ENCODE peak calls at places on chromosomes 3 and 15, in five cellular contexts. I is heart right ventricle; T is breast epithelium; C is CD4-positive, CD25-positive, alpha-beta regulatory T cell; H is cardiac muscle cell. S is an unnamed sample. For H3K4me1, the result is how much of the 10 kb centered on the place peaks cover.

GRCh38 chr3:5078151-5078550 is 43.9 kb upstream of the ARL8B start:
- DNase-seq in C (no peak), I (no peak), H (no peak), T (no peak), S (no peak)

GRCh38 chr15:81502436-81502835 is 128.4 kb upstream of the TMC3 start:
- DNase-seq in H (no peak), I (no peak), T (no peak), C (no peak), S (no peak)

GRCh38 chr15:61051570-61052031 is 177.5 kb downstream of the RORA start:
- DNase-seq in I (peak), C (no peak), T (no peak), H (peak), S (no peak)

GRCh38 chr3:64985072-64985471 is 297.3 kb upstream of the ADAMTS9 start:
- DNase-seq in T (no peak), I (no peak), H (no peak), C (no peak), S (no peak)

GRCh38 chr3:188003188-188004171 is 150.5 kb upstream of the LPP start:
- DNase-seq in C (no peak), T (no peak), H (no peak), I (no peak), S (no peak)

GRCh38 chr15:60582370-60583036 is 103.6 kb upstream of the ICE2 start:
- DNase-seq in C (peak), I (no peak), T (no peak), H (no peak), S (no peak)

GRCh38 chr15:48297668-48298067 is 33.6 kb upstream of the DUT start:
- DNase-seq in I (no peak), C (no peak), T (no peak), H (no peak), S (no peak)

GRCh38 chr3:156633335-156633734 is 41.1 kb upstream of the TIPARP start:
- DNase-seq in C (no peak), T (no peak), I (peak), H (no peak), S (no peak)

GRCh38 chr3:69530554-69530953 is 144.7 kb upstream of the FRMD4B start:
- DNase-seq in T (no peak), H (no peak), C (no peak), I (no peak), S (no peak)

GRCh38 chr15:43912991-43913927 is 86.5 kb downstream of the WDR76 start:
- DNase-seq in T (no peak), I (no peak), H (no peak), C (no peak), S (no peak)

GRCh38 chr15:63504979-63505841 is 817 bp downstream of the USP3 start:
- DNase-seq in H (peak), I (peak), C (peak), T (peak), S (peak)

GRCh38 chr15:71048913-71049675 is 66.2 kb upstream of the THSD4 start:
- DNase-seq in H (peak), C (no peak), T (no peak), I (no peak), S (no peak)

GRCh38 chr15:57038496-57038895 is 120.1 kb downstream of the TCF12 start:
- DNase-seq in C (no peak), H (no peak), I (no peak), T (no peak), S (no peak)
- H3K4me1 ChIP-seq in C (under half), H (under half), I (under half), T (under half), S (under half)

GRCh38 chr3:160127308-160127707 is 97.9 kb upstream of the C3orf80 start:
- DNase-seq in H (no peak), C (no peak), T (no peak), I (no peak), S (no peak)

GRCh38 chr3:160129459-160130061 is 95.7 kb upstream of the C3orf80 start:
- DNase-seq in I (no peak), C (peak), T (no peak), H (no peak), S (no peak)

GRCh38 chr3:160126761-160127160 is 98.5 kb upstream of the C3orf80 start:
- DNase-seq in C (no peak), T (no peak), I (no peak), H (no peak), S (no peak)

GRCh38 chr3:160126046-160126445 is 99.2 kb upstream of the C3orf80 start:
- DNase-seq in I (no peak), T (no peak), C (no peak), H (no peak), S (no peak)

DNA sequence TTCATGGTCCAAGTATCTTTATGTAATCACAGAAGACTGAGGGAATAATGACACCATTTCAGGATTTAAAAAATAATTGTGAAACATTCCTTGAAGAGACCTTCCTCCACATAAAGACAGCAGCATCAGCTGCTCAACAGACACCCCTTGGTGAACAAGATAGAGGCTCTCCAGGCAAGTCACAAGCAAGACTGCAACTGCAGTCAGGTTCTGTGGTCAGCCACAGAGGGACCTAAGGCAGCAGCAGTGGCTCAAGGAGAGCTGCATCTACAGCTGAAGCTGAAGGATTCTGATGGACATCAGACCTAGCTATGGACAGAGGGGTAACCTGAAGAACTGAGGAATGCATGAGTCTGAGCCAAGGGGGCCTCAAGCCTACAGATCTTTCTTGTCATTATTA is 97.1 kb upstream of the C3orf80 start:
- DNase-seq in T (no peak), I (no peak), H (no peak), C (no peak), S (no peak)
- H3K4me1 ChIP-seq in T (under half), I (under half), H (under half), C (under half), S (under half)

DNA sequence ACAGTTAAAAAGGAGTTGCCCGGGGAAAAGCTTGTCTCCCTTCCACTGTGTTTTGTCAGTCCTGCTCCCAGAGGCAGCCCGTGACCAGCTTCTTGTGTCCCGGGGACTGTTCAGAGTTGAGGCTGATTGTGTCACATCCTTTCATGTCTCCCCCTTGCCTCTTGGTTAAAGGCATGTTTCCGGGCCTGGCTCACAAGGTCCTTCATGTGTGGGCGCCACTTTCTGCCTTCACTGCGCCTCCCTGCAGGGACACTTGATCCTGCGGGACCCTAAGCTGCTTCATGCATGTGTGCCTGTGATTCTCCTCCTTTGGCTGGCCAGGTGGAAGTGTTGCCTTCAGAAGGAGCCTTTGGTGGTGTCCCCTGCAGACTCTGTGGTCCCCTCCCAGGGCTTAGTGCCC is 9.2 kb downstream of the CHCHD6 start:
- DNase-seq in C (no peak), I (no peak), T (no peak), H (no peak), S (no peak)
- H3K4me1 ChIP-seq in C (under half), I (under half), T (under half), H (under half), S (under half)

GRCh38 chr3:173739716-173740115 is 342.2 kb downstream of the NLGN1 start:
- DNase-seq in H (no peak), T (no peak), I (no peak), C (no peak), S (no peak)
- H3K4me1 ChIP-seq in H (under half), T (under half), I (under half), C (under half), S (under half)

GRCh38 chr3:23489338-23490158 is 286.4 kb downstream of the UBE2E2 start:
- DNase-seq in I (no peak), C (no peak), H (no peak), T (no peak), S (no peak)
- H3K4me1 ChIP-seq in I (under half), C (under half), H (under half), T (under half), S (under half)

DNA sequence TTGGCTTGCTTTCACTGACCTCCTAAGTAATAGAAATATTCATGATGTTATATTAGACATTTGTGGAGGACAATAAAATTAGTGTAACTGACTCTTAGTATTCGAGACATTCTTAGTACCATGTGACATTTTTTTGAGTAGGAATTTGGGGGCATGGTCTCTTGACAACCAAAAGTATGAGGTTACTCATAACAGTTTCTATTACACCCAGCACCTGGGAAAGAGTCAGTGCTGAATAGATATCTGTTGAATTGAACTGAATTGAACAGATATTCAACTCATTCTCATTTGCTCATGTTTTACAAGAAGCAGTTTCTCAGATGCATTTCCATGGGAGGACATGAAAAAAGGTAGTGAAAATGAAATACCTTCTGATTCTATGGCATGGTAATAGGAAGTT is 84.4 kb downstream of the CMSS1 start:
- DNase-seq in I (no peak), T (no peak), C (no peak), H (no peak), S (no peak)
- H3K4me1 ChIP-seq in I (under half), T (under half), C (under half), H (under half), S (under half)

GRCh38 chr3:42032693-42033349 is 58.3 kb upstream of the TRAK1 start:
- DNase-seq in C (no peak), I (peak), H (no peak), T (no peak), S (no peak)
- H3K4me1 ChIP-seq in C (under half), I (half or more), H (under half), T (under half), S (under half)

S was measured in CD8-positive, alpha-beta memory T cell.